ENCODE peak calls at places on chromosomes 5 and 9, in ten cellular contexts. O is NCI-H748 treated with DMSO at 0.1 percent for 48 hours; K is activated CD4-positive, alpha-beta T cell treated with anti-CD3 and anti-CD28 coated beads, Interleukin-2, amount 10 ng/mL, durations not matched to agents 7 days and 5 days; V is effector memory CD8-positive, alpha-beta T cell; Z is upper lobe of right lung; Q is CD4-positive, CD25-positive, alpha-beta regulatory T cell; B is astrocyte of the spinal cord; L is NCI-H1092 treated with DMSO at 0.1 percent for 48 hours; D is adipocyte; N is C1 segment of cervical spinal cord. J is an unnamed sample.

GRCh38 chr9:113837349-113837748 is 38.8 kb upstream of the ZNF618 start:
- DNase-seq in K (no peak), V (no peak), D (peak; percentile 21), Q (no peak), L (no peak), O (no peak), Z (no peak), B (no peak), N (no peak), J (peak; percentile 22)

GRCh38 chr5:96017951-96018350 is 56.3 kb upstream of the ELL2 start:
- DNase-seq in K (no peak), N (no peak), D (peak; percentile 86), Q (no peak), V (no peak), B (peak; percentile 76), L (no peak), Z (no peak), O (no peak), J (peak; percentile 19)

GRCh38 chr5:84248013-84248412 is 136.7 kb downstream of the EDIL3 start:
- DNase-seq in N (no peak), V (no peak), B (no peak), D (no peak), Q (no peak), Z (no peak), L (no peak), O (no peak), K (no peak), J (peak; percentile 70)

GRCh38 chr5:59036274-59036961 is 453.5 kb downstream of the RAB3C start:
- DNase-seq in K (peak; percentile 61), O (no peak), D (peak; percentile 96), L (no peak), B (peak; percentile 95), Q (peak; percentile 48), N (no peak), V (peak; percentile 24), Z (no peak), J (peak; percentile 86)

GRCh38 chr9:108207611-108208051 is 648.2 kb downstream of the ACTL7B start:
- DNase-seq in Q (no peak), K (no peak), V (no peak), Z (no peak), O (no peak), N (no peak), D (peak; percentile 75), L (no peak), B (peak; percentile 44), J (no peak)

GRCh38 chr5:20972419-20972925 is 984.5 kb upstream of the CDH18 start:
- DNase-seq in Q (no peak), L (peak; percentile 44), Z (peak; percentile 67), N (peak; percentile 5), B (peak; percentile 57), O (peak; percentile 91), D (peak; percentile 64), V (no peak), K (no peak), J (peak; percentile 79)

GRCh38 chr9:3692606-3693005 is 166.8 kb upstream of the RFX3 start:
- DNase-seq in B (no peak), Z (no peak), O (no peak), N (no peak), V (no peak), D (no peak), L (no peak), Q (no peak), K (no peak), J (no peak)

GRCh38 chr9:15361737-15362136 is 54.7 kb upstream of the TTC39B start:
- DNase-seq in L (no peak), Z (no peak), Q (no peak), N (no peak), O (no peak), V (no peak), B (no peak), K (no peak), D (no peak), J (no peak)

GRCh38 chr5:150036513-150036912 is 36.0 kb downstream of the HMGXB3 start:
- DNase-seq in N (no peak), O (no peak), Z (no peak), K (no peak), D (peak; percentile 94), Q (no peak), L (no peak), B (peak; percentile 97), V (no peak), J (peak; percentile 88)

GRCh38 chr9:71737455-71737854 is 30.9 kb downstream of the CEMIP2 start:
- DNase-seq in Q (no peak), O (no peak), V (no peak), B (peak; percentile 23), D (peak; percentile 37), K (no peak), Z (no peak), L (no peak), N (no peak), J (peak; percentile 57)

GRCh38 chr5:148998174-148998797 is 64.6 kb downstream of the SH3TC2 start:
- DNase-seq in O (peak; percentile 48), B (peak; percentile 75), Q (peak; percentile 56), L (peak; percentile 22), V (peak; percentile 61), K (peak; percentile 52), Z (no peak), N (no peak), D (peak; percentile 85), J (peak; percentile 99)

GRCh38 chr5:80143491-80143890 is 108.3 kb downstream of the THBS4 start:
- DNase-seq in Q (no peak), Z (no peak), V (no peak), O (no peak), N (no peak), D (no peak), L (no peak), K (no peak), B (no peak), J (no peak)

GRCh38 chr5:130402906-130403305 is 498.6 kb downstream of the CHSY3 start:
- DNase-seq in K (no peak), D (no peak), V (no peak), B (no peak), N (no peak), L (no peak), O (no peak), Z (no peak), Q (no peak), J (no peak)

GRCh38 chr9:32339424-32339823 is 45.0 kb upstream of the ACO1 start:
- DNase-seq in K (no peak), B (no peak), V (no peak), D (no peak), Z (no peak), Q (no peak), O (no peak), N (no peak), L (no peak), J (peak; percentile 19)